ENCODE peak calls at places on chromosomes 2 and 18, in eight cellular contexts. H is HT-29, P is neural progenitor cell, U is AG10803, C is non-pigmented ciliary epithelial cell, J is skeletal muscle cell, Z is mammary epithelial cell, F is NCI-H345. A is an unnamed sample.

GRCh38 chr2:55302241-55302640 is 33.2 kb upstream of the MTIF2 start:
- DNase-seq in H (no peak), P (no peak), U (no peak), C (no peak), J (no peak), Z (no peak), F (no peak), A (no peak)

GRCh38 chr2:156399224-156399949 is 36.8 kb upstream of the GPD2 start:
- DNase-seq in H (peak), P (no peak), U (peak), C (no peak), J (no peak), Z (peak), F (peak), A (no peak)

GRCh38 chr2:77666251-77666980 is 144.2 kb upstream of the LRRTM4 start:
- DNase-seq in H (no peak), P (no peak), U (no peak), C (no peak), J (no peak), Z (no peak), F (no peak), A (no peak)

GRCh38 chr18:48034651-48035555 is 104.4 kb upstream of the SMAD2 start:
- DNase-seq in H (no peak), P (no peak), U (no peak), C (no peak), J (no peak), Z (no peak), F (no peak), A (no peak)

GRCh38 chr2:46493241-46493970 is 14.0 kb downstream of the TMEM247 start:
- DNase-seq in H (no peak), P (no peak), U (peak), C (peak), J (no peak), Z (peak), F (no peak), A (peak)

GRCh38 chr2:119760237-119760807 is 600 bp downstream of the PTPN4 start:
- DNase-seq in H (peak), P (no peak), U (no peak), C (no peak), J (no peak), Z (no peak), F (peak), A (no peak)

GRCh38 chr2:127608061-127609011 is 37.6 kb upstream of the GPR17 start:
- DNase-seq in H (no peak), P (no peak), U (no peak), C (no peak), J (no peak), Z (no peak), F (no peak), A (no peak)

GRCh38 chr2:194610297-194610696 is 1046.7 kb upstream of the SLC39A10 start:
- DNase-seq in H (no peak), P (no peak), U (no peak), C (no peak), J (no peak), Z (no peak), F (no peak), A (no peak)

GRCh38 chr2:226893206-226893605 is 57.4 kb downstream of the RHBDD1 start:
- DNase-seq in H (no peak), P (no peak), U (peak), C (no peak), J (peak), Z (no peak), F (no peak), A (no peak)

GRCh38 chr18:37282386-37283037 is 283.1 kb downstream of the CELF4 start:
- DNase-seq in H (peak), P (peak), U (no peak), C (no peak), J (no peak), Z (no peak), F (no peak), A (no peak)

GRCh38 chr2:7706791-7707190 is 789.6 kb downstream of the RNF144A start:
- DNase-seq in H (no peak), P (no peak), U (no peak), C (no peak), J (no peak), Z (peak), F (no peak), A (no peak)

GRCh38 chr2:234286956-234287355 is 209.9 kb downstream of the ARL4C start:
- DNase-seq in H (no peak), P (no peak), U (no peak), C (no peak), J (no peak), Z (no peak), F (no peak), A (no peak)

GRCh38 chr2:109612991-109613921 is 510 bp downstream of the SEPTIN10 start:
- DNase-seq in H (peak), P (peak), U (peak), C (no peak), J (no peak), Z (peak), F (peak), A (peak)

GRCh38 chr2:18432999-18433398 is 127.5 kb downstream of the RDH14 start:
- DNase-seq in H (no peak), P (peak), U (peak), C (no peak), J (no peak), Z (no peak), F (no peak), A (no peak)

GRCh38 chr2:113225505-113226259 is 51.9 kb downstream of the PSD4 start:
- DNase-seq in H (peak), P (peak), U (no peak), C (no peak), J (no peak), Z (no peak), F (peak), A (peak)

GRCh38 chr18:39415471-39415870 is 1849.9 kb upstream of the CELF4 start:
- DNase-seq in H (no peak), P (no peak), U (no peak), C (no peak), J (no peak), Z (no peak), F (no peak), A (no peak)

GRCh38 chr18:11946756-11947155 is 34.6 kb upstream of the IMPA2 start:
- DNase-seq in H (no peak), P (peak), U (peak), C (no peak), J (no peak), Z (peak), F (no peak), A (peak)

GRCh38 chr2:23171108-23171507 is 213.9 kb upstream of the KLHL29 start:
- DNase-seq in H (no peak), P (no peak), U (no peak), C (no peak), J (no peak), Z (no peak), F (no peak), A (no peak)

GRCh38 chr2:66575625-66576371 is 140.9 kb downstream of the MEIS1 start:
- DNase-seq in H (no peak), P (peak), U (peak), C (no peak), J (no peak), Z (no peak), F (peak), A (no peak)

GRCh38 chr18:46320297-46320696 is 216.1 kb downstream of the HAUS1 start:
- DNase-seq in H (peak), P (no peak), U (no peak), C (no peak), J (no peak), Z (no peak), F (no peak), A (no peak)

GRCh38 chr2:102050854-102051391 is 59.2 kb downstream of the IL1R2 start:
- DNase-seq in H (no peak), P (no peak), U (peak), C (no peak), J (peak), Z (no peak), F (no peak), A (peak)

GRCh38 chr2:58291726-58292430 is 50.8 kb upstream of the FANCL start:
- DNase-seq in H (no peak), P (no peak), U (no peak), C (no peak), J (no peak), Z (no peak), F (peak), A (no peak)

GRCh38 chr2:71277536-71278103 is 50.7 kb upstream of the PAIP2B start:
- DNase-seq in H (peak), P (peak), U (peak), C (no peak), J (no peak), Z (peak), F (peak), A (no peak)

GRCh38 chr2:140580799-140581198 is 1550.0 kb downstream of the LRP1B start:
- DNase-seq in H (no peak), P (no peak), U (no peak), C (no peak), J (no peak), Z (no peak), F (no peak), A (no peak)

GRCh38 chr18:13660510-13660909 is 65.8 kb downstream of the FAM210A start:
- DNase-seq in H (no peak), P (no peak), U (peak), C (no peak), J (no peak), Z (no peak), F (no peak), A (no peak)

GRCh38 chr2:146295080-146295670 is 1549.7 kb upstream of the ACVR2A start:
- DNase-seq in H (peak), P (no peak), U (no peak), C (no peak), J (no peak), Z (no peak), F (no peak), A (no peak)

GRCh38 chr2:108315408-108316193 is 26.9 kb downstream of the SULT1C2 start:
- DNase-seq in H (peak), P (no peak), U (peak), C (no peak), J (no peak), Z (peak), F (peak), A (no peak)

GRCh38 chr2:230443540-230443939 is 27.5 kb downstream of the SP100 start:
- DNase-seq in H (no peak), P (no peak), U (peak), C (no peak), J (peak), Z (peak), F (no peak), A (no peak)

GRCh38 chr2:102141915-102142828 is at the start of gene IL1R1:
- DNase-seq in H (peak), P (peak), U (peak), C (no peak), J (peak), Z (peak), F (peak), A (peak)

GRCh38 chr2:37189452-37190153 is 1.1 kb upstream of the SULT6B1 start:
- DNase-seq in H (peak), P (peak), U (peak), C (peak), J (peak), Z (peak), F (no peak), A (peak)

GRCh38 chr2:102258386-102259074 is 52.8 kb upstream of the IL1RL1 start:
- DNase-seq in H (no peak), P (no peak), U (peak), C (peak), J (peak), Z (peak), F (no peak), A (peak)

GRCh38 chr2:65729246-65729645 is 296.8 kb upstream of the SPRED2 start:
- DNase-seq in H (no peak), P (no peak), U (no peak), C (no peak), J (no peak), Z (peak), F (no peak), A (no peak)

GRCh38 chr2:226743911-226744310 is 55.7 kb downstream of the IRS1 start:
- DNase-seq in H (no peak), P (no peak), U (peak), C (no peak), J (no peak), Z (no peak), F (no peak), A (peak)

GRCh38 chr2:44358498-44358897 is 2.8 kb downstream of the PREPL start:
- DNase-seq in H (peak), P (no peak), U (peak), C (peak), J (peak), Z (peak), F (peak), A (peak)

GRCh38 chr2:209663149-209663548 is 108.5 kb upstream of the UNC80 start:
- DNase-seq in H (peak), P (peak), U (no peak), C (no peak), J (peak), Z (no peak), F (no peak), A (no peak)

GRCh38 chr2:227717687-227718567 is at the start of gene SLC19A3:
- DNase-seq in H (peak), P (peak), U (peak), C (no peak), J (peak), Z (peak), F (peak), A (peak)

GRCh38 chr2:100615471-100615870 is 52.7 kb downstream of the PDCL3 start:
- DNase-seq in H (no peak), P (no peak), U (no peak), C (no peak), J (no peak), Z (no peak), F (no peak), A (no peak)

GRCh38 chr18:7023581-7023980 is 94.0 kb downstream of the LAMA1 start:
- DNase-seq in H (no peak), P (no peak), U (no peak), C (no peak), J (no peak), Z (no peak), F (no peak), A (no peak)

A was measured in astrocyte of the cerebellum.